ENCODE peak calls at places on chromosomes 1 and 21, in nine cellular contexts. L is progenitor cell of endocrine pancreas; Q is CD8-positive, alpha-beta memory T cell; Z is NCI-H748 treated with DMSO at 0.1 percent for 48 hours; S is hippocampal formation; X is glomerular endothelial cell; J is activated T-helper 2 cell treated with anti-CD3 and anti-CD28 coated beads, Interferon-gamma antibody, Interleukin-2, Interleukin-4, amounts not matched to agents 10 μg/mL and 5 μg/mL and 100 μg/mL, durations not matched to agents 14 hours and 24 hours and 36 hours; U is HuH-7.5; O is GM23248. E is an unnamed sample.

GRCh38 chr1:191641420-191642215 is 516.6 kb upstream of the RGS18 start:
- DNase-seq in L (no peak), Q (no peak), Z (no peak), S (no peak), X (no peak), J (no peak), U (no peak), O (peak), E (no peak)

GRCh38 chr1:30976143-30976542 is 67.6 kb upstream of the SDC3 start:
- DNase-seq in L (no peak), Q (no peak), Z (no peak), S (no peak), X (no peak), J (no peak), U (no peak), O (peak), E (no peak)

GRCh38 chr21:38954450-38955059 is 148.8 kb downstream of the ETS2 start:
- DNase-seq in L (no peak), Q (no peak), Z (peak), S (no peak), X (no peak), J (no peak), U (no peak), O (no peak), E (peak)

GRCh38 chr1:9659328-9659727 is 7.8 kb downstream of the PIK3CD start:
- DNase-seq in L (no peak), Q (no peak), Z (no peak), S (no peak), X (no peak), J (no peak), U (no peak), O (peak), E (no peak)

GRCh38 chr1:156551066-156551643 is 21.2 kb downstream of the IQGAP3 start:
- DNase-seq in L (no peak), Q (no peak), Z (no peak), S (no peak), X (no peak), J (no peak), U (no peak), O (no peak), E (no peak)

GRCh38 chr1:114979278-114979891 is 50.2 kb upstream of the TSHB start:
- DNase-seq in L (peak), Q (peak), Z (peak), S (peak), X (peak), J (peak), U (peak), O (peak), E (peak)

GRCh38 chr1:82323144-82323543 is 522.4 kb downstream of the ADGRL2 start:
- DNase-seq in L (no peak), Q (no peak), Z (peak), S (no peak), X (no peak), J (no peak), U (no peak), O (no peak), E (no peak)

GRCh38 chr1:1120866-1121563 is 5.1 kb upstream of the C1orf159 start:
- DNase-seq in L (no peak), Q (no peak), Z (peak), S (no peak), X (no peak), J (no peak), U (no peak), O (no peak), E (no peak)

GRCh38 chr1:21365036-21365435 is 74.8 kb upstream of the ECE1 start:
- DNase-seq in L (no peak), Q (no peak), Z (no peak), S (no peak), X (no peak), J (no peak), U (no peak), O (no peak), E (no peak)

GRCh38 chr1:3283849-3284248 is 170.6 kb upstream of the ARHGEF16 start:
- DNase-seq in L (peak), Q (no peak), Z (no peak), S (peak), X (no peak), J (no peak), U (peak), O (peak), E (no peak)

GRCh38 chr1:205630241-205630640 is 1.6 kb downstream of the ELK4 start:
- DNase-seq in L (no peak), Q (peak), Z (no peak), S (no peak), X (no peak), J (no peak), U (no peak), O (peak), E (peak)

GRCh38 chr1:214514032-214514818 is 37.2 kb downstream of the PTPN14 start:
- DNase-seq in L (no peak), Q (no peak), Z (no peak), S (no peak), X (no peak), J (no peak), U (no peak), O (peak), E (no peak)

GRCh38 chr1:115261511-115261910 is 76.5 kb downstream of the NGF start:
- DNase-seq in L (no peak), Q (no peak), Z (no peak), S (no peak), X (no peak), J (no peak), U (no peak), O (no peak), E (no peak)

GRCh38 chr1:244436336-244437102 is 15.2 kb downstream of the ADSS2 start:
- DNase-seq in L (no peak), Q (no peak), Z (no peak), S (no peak), X (no peak), J (no peak), U (no peak), O (peak), E (no peak)

GRCh38 chr1:119987112-119987511 is 82.3 kb downstream of the NOTCH2 start:
- DNase-seq in L (no peak), Q (no peak), Z (no peak), S (no peak), X (no peak), J (no peak), U (no peak), O (peak), E (no peak)

GRCh38 chr1:232335261-232335660 is 294.7 kb downstream of the SIPA1L2 start:
- DNase-seq in L (no peak), Q (peak), Z (no peak), S (no peak), X (no peak), J (no peak), U (no peak), O (no peak), E (no peak)

GRCh38 chr21:39057121-39057520 is 126.1 kb downstream of the PSMG1 start:
- DNase-seq in L (no peak), Q (no peak), Z (peak), S (no peak), X (no peak), J (no peak), U (no peak), O (no peak), E (no peak)

GRCh38 chr1:53187371-53187770 is 9.3 kb upstream of the CPT2 start:
- DNase-seq in L (no peak), Q (no peak), Z (no peak), S (no peak), X (no peak), J (no peak), U (no peak), O (peak), E (no peak)

GRCh38 chr1:8133190-8133589 is 107.1 kb upstream of the ERRFI1 start:
- DNase-seq in L (no peak), Q (no peak), Z (no peak), S (no peak), X (no peak), J (no peak), U (no peak), O (peak), E (no peak)

GRCh38 chr1:73452522-73452921 is 745.5 kb downstream of the LRRIQ3 start:
- DNase-seq in L (no peak), Q (no peak), Z (no peak), S (no peak), X (no peak), J (no peak), U (no peak), O (no peak), E (no peak)

GRCh38 chr1:159860456-159860855 is 2.0 kb downstream of the VSIG8 start:
- DNase-seq in L (no peak), Q (no peak), Z (no peak), S (no peak), X (no peak), J (no peak), U (no peak), O (peak), E (no peak)

GRCh38 chr21:15058718-15059316 is 6.0 kb downstream of the NRIP1 start:
- DNase-seq in L (no peak), Q (no peak), Z (no peak), S (no peak), X (no peak), J (no peak), U (no peak), O (peak), E (peak)

GRCh38 chr1:57782357-57782756 is 358.5 kb upstream of the DAB1 start:
- DNase-seq in L (no peak), Q (no peak), Z (no peak), S (no peak), X (no peak), J (no peak), U (no peak), O (no peak), E (no peak)

GRCh38 chr21:17613242-17613676 is 558 bp upstream of the BTG3 start:
- DNase-seq in L (no peak), Q (no peak), Z (no peak), S (no peak), X (no peak), J (peak), U (peak), O (peak), E (peak)

GRCh38 chr21:28605138-28605537 is 387.5 kb downstream of the LTN1 start:
- DNase-seq in L (no peak), Q (peak), Z (no peak), S (no peak), X (no peak), J (no peak), U (no peak), O (no peak), E (no peak)

GRCh38 chr1:167708940-167709389 is 12.8 kb upstream of the MPZL1 start:
- DNase-seq in L (no peak), Q (no peak), Z (no peak), S (no peak), X (no peak), J (no peak), U (no peak), O (no peak), E (no peak)

GRCh38 chr1:112887599-112888303 is 68.2 kb downstream of the SLC16A1 start:
- DNase-seq in L (no peak), Q (no peak), Z (no peak), S (no peak), X (no peak), J (no peak), U (no peak), O (peak), E (no peak)

GRCh38 chr1:43466403-43466802 is 12.7 kb upstream of the HYI start:
- DNase-seq in L (no peak), Q (no peak), Z (no peak), S (no peak), X (no peak), J (no peak), U (no peak), O (no peak), E (no peak)

GRCh38 chr1:183515002-183515689 is 42.8 kb downstream of the SMG7 start:
- DNase-seq in L (no peak), Q (no peak), Z (no peak), S (no peak), X (no peak), J (no peak), U (no peak), O (peak), E (peak)

GRCh38 chr1:88612783-88613182 is 71.3 kb upstream of the PKN2 start:
- DNase-seq in L (no peak), Q (no peak), Z (no peak), S (no peak), X (no peak), J (no peak), U (no peak), O (no peak), E (no peak)

GRCh38 chr1:22751124-22751531 is 40.5 kb downstream of the EPHB2 start:
- DNase-seq in L (no peak), Q (no peak), Z (no peak), S (no peak), X (no peak), J (no peak), U (no peak), O (no peak), E (no peak)

GRCh38 chr1:109719337-109719837 is 7.3 kb downstream of the GSTM5 start:
- DNase-seq in L (no peak), Q (no peak), Z (no peak), S (no peak), X (no peak), J (no peak), U (no peak), O (peak), E (peak)

GRCh38 chr1:155313266-155313665 is 4.6 kb downstream of the FDPS start:
- DNase-seq in L (no peak), Q (no peak), Z (no peak), S (no peak), X (no peak), J (no peak), U (no peak), O (no peak), E (no peak)

GRCh38 chr1:156241926-156242325 is at the start of gene BGLAP:
- DNase-seq in L (no peak), Q (no peak), Z (no peak), S (no peak), X (no peak), J (no peak), U (no peak), O (no peak), E (no peak)

GRCh38 chr1:54028306-54029251 is 10.6 kb upstream of the LDLRAD1 start:
- DNase-seq in L (no peak), Q (no peak), Z (no peak), S (no peak), X (no peak), J (no peak), U (no peak), O (no peak), E (no peak)

E was measured in dermis microvascular lymphatic vessel endothelial cell.